ENCODE peak calls at places on chromosome 3, in four cellular contexts. One of them, this sample, is unnamed.

GRCh38 chr3:153372326-153372725 is 210.3 kb downstream of the RAP2B start:
- DNase-seq in HepG2: no peak
- DNase-seq in A549: no peak
- DNase-seq in K562: no peak
- DNase-seq in this sample: peak

GRCh38 chr3:25423780-25424179 is 4.3 kb upstream of the RARB start:
- DNase-seq in A549: peak
- DNase-seq in HepG2: no peak
- DNase-seq in K562: no peak
- DNase-seq in this sample: peak

GRCh38 chr3:10093678-10094077 is 14.4 kb downstream of the FANCD2OS start:
- DNase-seq in A549: no peak
- DNase-seq in HepG2: no peak
- DNase-seq in K562: no peak
- DNase-seq in this sample: no peak

GRCh38 chr3:194287977-194288706 is 63.0 kb downstream of the CPN2 start:
- DNase-seq in K562: no peak
- DNase-seq in A549: no peak
- DNase-seq in HepG2: no peak
- DNase-seq in this sample: no peak

GRCh38 chr3:30625541-30626438 is 19.4 kb downstream of the TGFBR2 start:
- DNase-seq in HepG2: peak
- DNase-seq in A549: peak
- DNase-seq in K562: no peak
- DNase-seq in this sample: peak

GRCh38 chr3:40020689-40021088 is 211.3 kb downstream of the MYRIP start:
- DNase-seq in K562: no peak
- DNase-seq in HepG2: no peak
- DNase-seq in A549: no peak
- DNase-seq in this sample: no peak

GRCh38 chr3:19347701-19348100 is 199.4 kb downstream of the KCNH8 start:
- DNase-seq in A549: no peak
- DNase-seq in K562: no peak
- DNase-seq in HepG2: no peak
- DNase-seq in this sample: no peak

GRCh38 chr3:77825045-77825827 is 785.3 kb downstream of the ROBO2 start:
- DNase-seq in A549: peak
- DNase-seq in HepG2: no peak
- DNase-seq in K562: no peak
- DNase-seq in this sample: peak

GRCh38 chr3:44065311-44065710 is 176.4 kb upstream of the TOPAZ1 start:
- DNase-seq in A549: peak
- DNase-seq in HepG2: no peak
- DNase-seq in K562: no peak
- DNase-seq in this sample: no peak

GRCh38 chr3:46690798-46691197 is 2.7 kb downstream of the ALS2CL start:
- DNase-seq in K562: no peak
- DNase-seq in HepG2: no peak
- DNase-seq in A549: peak
- DNase-seq in this sample: no peak

GRCh38 chr3:187445352-187445751 is 77.2 kb downstream of the RTP4 start:
- DNase-seq in A549: no peak
- DNase-seq in K562: no peak
- DNase-seq in HepG2: no peak
- DNase-seq in this sample: no peak

GRCh38 chr3:188853896-188854295 is 317.9 kb upstream of the TPRG1 start:
- DNase-seq in K562: no peak
- DNase-seq in A549: no peak
- DNase-seq in HepG2: no peak
- DNase-seq in this sample: peak

GRCh38 chr3:140403559-140403958 is 274.3 kb upstream of the TRIM42 start:
- DNase-seq in HepG2: no peak
- DNase-seq in K562: no peak
- DNase-seq in A549: no peak
- DNase-seq in this sample: no peak

GRCh38 chr3:114892880-114893279 is 254.2 kb downstream of the ZBTB20 start:
- DNase-seq in HepG2: peak
- DNase-seq in A549: no peak
- DNase-seq in K562: no peak
- DNase-seq in this sample: no peak

GRCh38 chr3:132544130-132544529 is 52.9 kb upstream of the ACKR4 start:
- DNase-seq in A549: no peak
- DNase-seq in K562: no peak
- DNase-seq in HepG2: no peak
- DNase-seq in this sample: no peak

GRCh38 chr3:11600501-11601282 is 43.0 kb downstream of the VGLL4 start:
- DNase-seq in K562: no peak
- DNase-seq in A549: peak
- DNase-seq in HepG2: peak
- DNase-seq in this sample: peak

GRCh38 chr3:159139326-159139725 is 337.5 kb downstream of the MFSD1 start:
- DNase-seq in A549: no peak
- DNase-seq in HepG2: no peak
- DNase-seq in K562: no peak
- DNase-seq in this sample: no peak

GRCh38 chr3:148036331-148036881 is 627.2 kb downstream of the ZIC1 start:
- DNase-seq in HepG2: no peak
- DNase-seq in A549: no peak
- DNase-seq in K562: no peak
- DNase-seq in this sample: peak

GRCh38 chr3:10416730-10417300 is 88.6 kb downstream of the ATP2B2 start:
- DNase-seq in K562: no peak
- DNase-seq in HepG2: no peak
- DNase-seq in A549: no peak
- DNase-seq in this sample: no peak

GRCh38 chr3:125693887-125694286 is 98.6 kb upstream of the OSBPL11 start:
- DNase-seq in A549: no peak
- DNase-seq in HepG2: no peak
- DNase-seq in K562: no peak
- DNase-seq in this sample: no peak

GRCh38 chr3:169945313-169945712 is 21.3 kb upstream of the SEC62 start:
- DNase-seq in A549: no peak
- DNase-seq in HepG2: no peak
- DNase-seq in K562: peak
- DNase-seq in this sample: no peak

GRCh38 chr3:45261333-45262110 is 35.4 kb upstream of the TMEM158 start:
- DNase-seq in K562: no peak
- DNase-seq in A549: no peak
- DNase-seq in HepG2: no peak
- DNase-seq in this sample: no peak

GRCh38 chr3:5187920-5188418 is 462 bp downstream of the EDEM1 start:
- DNase-seq in HepG2: no peak
- DNase-seq in A549: peak
- DNase-seq in K562: peak
- DNase-seq in this sample: peak

GRCh38 chr3:115165266-115165665 is 18.2 kb upstream of the ZBTB20 start:
- DNase-seq in HepG2: no peak
- DNase-seq in K562: no peak
- DNase-seq in A549: no peak
- DNase-seq in this sample: no peak

GRCh38 chr3:152322756-152323155 is 54.0 kb downstream of the MBNL1 start:
- DNase-seq in K562: no peak
- DNase-seq in A549: no peak
- DNase-seq in HepG2: no peak
- DNase-seq in this sample: no peak

GRCh38 chr3:198079771-198080520 is 119.9 kb downstream of the LMLN start:
- DNase-seq in HepG2: no peak
- DNase-seq in A549: peak
- DNase-seq in K562: peak
- DNase-seq in this sample: peak

GRCh38 chr3:52244061-52244628 is 1.4 kb upstream of the PPM1M start:
- DNase-seq in HepG2: no peak
- DNase-seq in K562: no peak
- DNase-seq in A549: no peak
- DNase-seq in this sample: peak

GRCh38 chr3:186551387-186551786 is 7.2 kb upstream of the CRYGS start:
- DNase-seq in HepG2: no peak
- DNase-seq in A549: peak
- DNase-seq in K562: no peak
- DNase-seq in this sample: no peak

GRCh38 chr3:53196575-53197407 is 35.8 kb downstream of the PRKCD start:
- DNase-seq in K562: peak
- DNase-seq in A549: peak
- DNase-seq in HepG2: peak
- DNase-seq in this sample: peak

GRCh38 chr3:107987036-107987557 is 103.7 kb downstream of the CD47 start:
- DNase-seq in K562: no peak
- DNase-seq in HepG2: peak
- DNase-seq in A549: peak
- DNase-seq in this sample: peak

GRCh38 chr3:192745150-192745549 is 17.8 kb upstream of the FGF12 start:
- DNase-seq in K562: no peak
- DNase-seq in A549: no peak
- DNase-seq in HepG2: no peak
- DNase-seq in this sample: no peak

GRCh38 chr3:9153763-9154601 is 95.5 kb downstream of the SRGAP3 start:
- DNase-seq in K562: no peak
- DNase-seq in HepG2: no peak
- DNase-seq in A549: no peak
- DNase-seq in this sample: no peak

GRCh38 chr3:160831411-160831810 is 75.4 kb downstream of the PPM1L start:
- DNase-seq in K562: no peak
- DNase-seq in HepG2: no peak
- DNase-seq in A549: no peak
- DNase-seq in this sample: no peak

GRCh38 chr3:30266536-30266935 is 339.9 kb upstream of the TGFBR2 start:
- DNase-seq in A549: no peak
- DNase-seq in K562: no peak
- DNase-seq in HepG2: no peak
- DNase-seq in this sample: no peak

GRCh38 chr3:7915356-7915755 is 586.3 kb upstream of the LMCD1 start:
- DNase-seq in A549: no peak
- DNase-seq in HepG2: no peak
- DNase-seq in K562: no peak
- DNase-seq in this sample: no peak

GRCh38 chr3:39138804-39139415 is 14.5 kb downstream of the CSRNP1 start:
- DNase-seq in K562: no peak
- DNase-seq in HepG2: no peak
- DNase-seq in A549: no peak
- DNase-seq in this sample: peak

GRCh38 chr3:127888564-127889107 is 26.4 kb upstream of the KBTBD12 start:
- DNase-seq in HepG2: no peak
- DNase-seq in K562: no peak
- DNase-seq in A549: no peak
- DNase-seq in this sample: no peak
- TF ChIP-seq MAZ in HepG2: no peak
- TF ChIP-seq MAZ in K562: no peak
- TF ChIP-seq MAZ in A549: no peak
- TF ChIP-seq MAZ in this sample: no peak

DNA sequence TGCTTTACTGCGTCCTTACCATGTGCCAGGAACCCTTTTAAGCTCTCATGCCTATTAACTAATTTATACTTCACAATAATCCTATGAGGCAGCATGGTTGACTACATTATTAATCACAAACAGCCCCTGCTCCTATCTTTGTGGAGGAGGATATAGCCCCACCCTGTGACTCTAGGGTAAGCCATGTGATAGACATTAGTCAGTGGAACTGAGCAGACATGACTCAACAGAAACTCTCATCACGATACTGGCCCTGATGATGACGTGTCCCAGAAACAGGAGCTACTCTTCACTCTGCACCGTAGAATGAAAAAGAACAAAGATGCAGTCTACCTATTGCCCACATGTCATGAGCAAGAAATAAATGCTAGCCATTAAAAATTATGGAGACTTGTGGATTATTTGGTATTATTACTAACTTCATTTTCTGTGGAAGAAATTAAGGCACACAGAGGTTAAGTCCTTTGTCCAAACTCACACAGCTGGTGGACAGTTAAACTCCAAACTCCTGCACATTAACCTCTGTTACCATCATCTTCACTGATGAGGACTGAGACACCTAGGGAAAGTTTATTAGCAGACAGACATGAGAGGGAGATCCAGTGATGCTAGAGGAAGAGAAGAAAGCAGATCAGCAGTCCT is 51.2 kb downstream of the CFAP20DC start:
- DNase-seq in K562: peak
- DNase-seq in HepG2: no peak
- DNase-seq in A549: peak
- DNase-seq in this sample: peak
- TF ChIP-seq MAZ in K562: no peak
- TF ChIP-seq MAZ in HepG2: no peak
- TF ChIP-seq MAZ in A549: no peak
- TF ChIP-seq MAZ in this sample: peak

DNA sequence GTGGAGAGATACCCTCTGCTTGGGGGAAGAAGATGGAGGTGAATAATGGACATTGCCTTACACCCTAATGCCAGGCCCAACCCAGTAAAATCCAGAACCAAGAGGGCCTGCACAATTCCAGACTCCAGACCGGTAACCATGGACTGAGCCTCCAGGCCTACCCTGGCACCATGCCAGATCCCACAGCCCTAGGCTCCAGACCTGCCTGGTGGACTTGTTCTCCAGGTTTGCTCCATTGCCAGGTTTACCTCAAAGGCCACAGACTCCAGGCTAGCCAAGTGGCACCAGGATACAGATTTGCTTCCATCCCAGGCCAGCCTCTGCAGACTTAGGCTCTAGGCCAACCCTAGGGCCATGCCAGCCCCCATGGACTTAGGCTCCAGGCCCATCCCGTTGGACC is 14.0 kb downstream of the PLCH1 start:
- DNase-seq in A549: no peak
- DNase-seq in K562: no peak
- DNase-seq in HepG2: no peak
- DNase-seq in this sample: no peak
- TF ChIP-seq MAZ in A549: no peak
- TF ChIP-seq MAZ in K562: no peak
- TF ChIP-seq MAZ in HepG2: no peak
- TF ChIP-seq MAZ in this sample: no peak

DNA sequence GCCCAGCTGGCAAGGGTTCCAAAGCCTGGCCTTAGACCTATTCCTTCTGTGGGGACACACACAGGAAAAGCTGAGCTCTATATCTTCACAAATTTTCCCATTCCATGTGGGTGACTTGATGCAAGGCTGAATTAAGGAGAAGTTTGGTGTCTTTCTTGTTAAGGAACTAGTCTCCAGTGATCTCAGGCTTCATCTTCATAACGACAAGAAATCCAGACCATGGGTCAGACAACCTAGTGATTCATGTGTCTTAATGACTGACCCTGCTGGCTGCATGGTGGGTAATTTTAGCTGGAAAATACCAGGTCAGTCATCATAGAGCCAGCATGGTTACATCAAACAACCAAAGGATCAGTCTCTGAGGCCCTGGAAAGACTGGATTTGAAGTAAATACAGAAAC is 112.7 kb upstream of the SLC4A7 start:
- DNase-seq in A549: peak
- DNase-seq in HepG2: no peak
- DNase-seq in K562: no peak
- DNase-seq in this sample: peak
- TF ChIP-seq MAZ in A549: no peak
- TF ChIP-seq MAZ in HepG2: no peak
- TF ChIP-seq MAZ in K562: no peak
- TF ChIP-seq MAZ in this sample: no peak